ENCODE peak calls at places on chromosomes 13 and 19, in six cellular contexts. P is small intestine; F is GM23248; Y is stomach; Z is PC-3; Q is CD8-positive, alpha-beta T cell. O is an unnamed sample.

GRCh38 chr19:3365447-3366103 is 808 bp upstream of the NFIC start:
- DNase-seq in P (no peak), F (peak), Y (peak), Z (peak), Q (no peak), O (peak)

GRCh38 chr13:77375554-77375953 is 48.7 kb upstream of the MYCBP2 start:
- DNase-seq in P (no peak), F (peak), Y (no peak), Z (no peak), Q (no peak), O (no peak)

GRCh38 chr13:82693607-82694006 is 1188.7 kb downstream of the SLITRK1 start:
- DNase-seq in P (no peak), F (no peak), Y (no peak), Z (no peak), Q (no peak), O (no peak)

GRCh38 chr13:31775686-31776085 is 36.4 kb downstream of the RXFP2 start:
- DNase-seq in P (no peak), F (peak), Y (no peak), Z (no peak), Q (no peak), O (no peak)

GRCh38 chr19:43462383-43462782 is 3.0 kb downstream of the LYPD3 start:
- DNase-seq in P (no peak), F (no peak), Y (no peak), Z (no peak), Q (no peak), O (no peak)

GRCh38 chr13:100044936-100045335 is 44.0 kb upstream of the PCCA start:
- DNase-seq in P (no peak), F (no peak), Y (no peak), Z (no peak), Q (no peak), O (no peak)

GRCh38 chr19:46812898-46813569 is 24.6 kb upstream of the SLC1A5 start:
- DNase-seq in P (no peak), F (no peak), Y (peak), Z (no peak), Q (no peak), O (peak)

GRCh38 chr19:13012690-13013608 is 17.7 kb downstream of the NFIX start:
- DNase-seq in P (peak), F (peak), Y (no peak), Z (peak), Q (peak), O (peak)

GRCh38 chr13:24557121-24557520 is 44.5 kb upstream of the PARP4 start:
- DNase-seq in P (no peak), F (peak), Y (no peak), Z (no peak), Q (no peak), O (no peak)

GRCh38 chr19:38475176-38475575 is 41.7 kb downstream of the RYR1 start:
- DNase-seq in P (no peak), F (no peak), Y (no peak), Z (no peak), Q (no peak), O (no peak)

GRCh38 chr13:21137696-21138095 is 38.7 kb downstream of the SKA3 start:
- DNase-seq in P (no peak), F (peak), Y (no peak), Z (peak), Q (no peak), O (no peak)

GRCh38 chr19:56956503-56957226 is 116.1 kb upstream of the PEG3 start:
- DNase-seq in P (no peak), F (no peak), Y (no peak), Z (no peak), Q (no peak), O (no peak)

GRCh38 chr13:106337096-106337495 is 198.4 kb downstream of the EFNB2 start:
- DNase-seq in P (no peak), F (no peak), Y (no peak), Z (peak), Q (no peak), O (no peak)

GRCh38 chr13:60397693-60398437 is 845 bp downstream of the TDRD3 start:
- DNase-seq in P (peak), F (peak), Y (peak), Z (peak), Q (peak), O (peak)

DNA sequence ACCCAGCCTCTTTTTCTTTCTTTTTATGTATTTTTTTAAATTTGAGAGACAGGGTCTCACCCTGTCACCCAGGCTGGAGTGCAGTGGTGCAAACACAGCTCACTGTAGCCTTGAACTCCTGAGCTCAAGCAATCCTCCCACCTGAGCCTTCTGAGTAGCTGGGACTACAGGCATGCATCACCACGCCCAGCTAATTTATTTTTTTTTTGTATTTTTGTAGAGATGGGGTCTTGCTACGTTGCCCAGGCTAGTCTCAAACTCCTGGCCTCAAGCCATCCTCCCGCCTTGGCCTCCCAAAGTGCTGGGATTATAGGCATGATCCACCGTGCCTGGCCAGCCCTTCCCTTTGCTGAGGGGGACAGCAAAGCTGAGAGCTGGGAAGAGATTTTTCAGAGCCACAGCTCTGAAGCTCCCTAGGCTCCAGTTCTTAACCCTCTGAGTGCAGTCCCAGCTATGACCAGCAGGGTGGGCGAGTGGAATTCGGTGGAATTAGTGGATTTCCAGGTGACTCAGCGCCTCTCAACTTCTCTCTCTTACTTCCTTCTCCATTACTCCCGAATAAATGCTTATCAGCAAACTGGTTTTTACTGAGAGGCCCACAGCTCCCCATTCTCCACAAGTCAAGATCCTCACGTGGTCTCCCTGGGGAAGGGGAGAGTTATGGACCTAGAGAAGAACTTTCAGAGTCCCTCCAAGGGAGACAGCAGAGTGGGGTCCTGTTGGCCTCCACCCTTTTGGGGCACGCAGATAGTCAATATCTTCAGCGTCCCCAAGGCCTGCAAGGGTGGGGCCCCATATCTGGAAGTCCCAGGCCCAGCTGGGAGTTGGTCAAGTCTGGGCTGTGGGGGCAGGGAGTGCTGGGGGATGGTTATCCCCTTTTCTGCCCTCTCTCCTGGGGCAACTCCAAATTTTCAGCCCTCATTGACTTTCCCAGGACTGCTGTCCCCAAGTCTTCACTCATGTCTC is 1.2 kb downstream of the BLVRB start:
- DNase-seq in P (peak), F (peak), Y (peak), Z (peak), Q (peak), O (peak)
- H3K27ac ChIP-seq in P (peak), F (peak), Y (peak), Z (peak), Q (no peak), O (peak)

DNA sequence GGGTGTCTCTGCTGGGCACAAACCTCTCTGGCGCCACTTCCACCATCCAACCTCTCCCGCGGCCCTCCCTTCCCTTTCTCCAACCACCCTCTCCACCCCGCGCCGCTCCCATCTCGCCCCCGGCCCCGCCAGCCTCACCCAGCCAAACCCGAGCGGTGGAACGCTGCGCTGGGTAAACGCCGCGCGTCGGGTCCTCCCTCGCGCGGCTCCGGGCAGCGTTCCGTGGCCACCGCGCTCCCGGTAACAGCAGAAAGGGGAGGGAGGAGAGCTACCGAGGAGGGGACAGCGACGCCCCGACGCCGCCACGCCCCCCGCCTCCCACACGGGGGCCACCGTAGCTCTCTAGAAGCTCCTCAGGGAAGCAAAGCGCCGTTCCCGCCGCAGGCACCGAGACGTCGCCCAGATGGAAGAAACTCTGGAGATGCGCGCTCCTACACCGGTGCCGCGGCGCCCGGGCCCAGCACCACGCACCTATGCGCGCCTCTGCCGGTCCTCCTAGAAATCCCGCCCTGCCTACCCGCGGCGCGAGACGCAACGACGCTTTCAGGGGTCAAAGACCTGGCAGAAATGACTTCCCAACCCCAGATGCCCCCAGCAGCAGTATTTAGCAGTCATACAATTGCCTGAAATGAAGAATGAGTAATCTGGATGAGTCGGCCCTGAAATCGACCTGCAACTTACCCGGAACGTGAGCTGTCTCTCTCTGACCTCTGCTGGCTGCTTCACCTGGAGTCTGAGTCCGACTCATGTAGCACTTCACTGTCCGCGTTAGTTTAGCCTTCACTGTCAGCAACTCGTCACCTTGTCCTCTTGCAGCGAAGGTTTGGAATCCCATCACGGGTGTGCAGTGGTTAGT is at the start of gene RUBCNL:
- DNase-seq in P (peak), F (peak), Y (no peak), Z (peak), Q (no peak), O (peak)
- H3K4me3 ChIP-seq in P (peak), F (peak), Y (peak), Z (peak), Q (peak), O (peak)

DNA sequence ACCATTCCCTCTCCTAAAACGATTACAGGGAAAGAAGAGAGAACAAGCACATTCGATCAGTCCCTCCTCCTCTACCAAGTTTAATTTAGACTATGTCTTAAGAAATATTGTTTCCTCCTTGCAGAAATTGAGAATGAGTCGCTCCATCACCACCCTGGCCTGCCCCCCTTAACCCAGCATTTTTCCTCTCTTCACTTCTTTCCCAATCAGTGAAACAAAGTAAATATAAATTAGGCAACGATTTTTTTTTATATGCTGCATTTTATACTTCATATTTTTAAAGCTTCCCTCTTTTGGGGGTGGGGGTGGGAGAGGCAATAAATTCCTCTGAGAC is 300.0 kb downstream of the SPRY2 start:
- DNase-seq in P (no peak), F (no peak), Y (no peak), Z (no peak), Q (no peak), O (no peak)
- H3K27ac ChIP-seq in P (no peak), F (peak), Y (no peak), Z (peak), Q (no peak), O (no peak)

GRCh38 chr19:40282920-40283319 is 2.2 kb downstream of the AKT2 start:
- DNase-seq in P (no peak), F (peak), Y (no peak), Z (no peak), Q (no peak), O (no peak)
- H3K4me3 ChIP-seq in P (no peak), F (peak), Y (no peak), Z (no peak), Q (no peak), O (no peak)

DNA sequence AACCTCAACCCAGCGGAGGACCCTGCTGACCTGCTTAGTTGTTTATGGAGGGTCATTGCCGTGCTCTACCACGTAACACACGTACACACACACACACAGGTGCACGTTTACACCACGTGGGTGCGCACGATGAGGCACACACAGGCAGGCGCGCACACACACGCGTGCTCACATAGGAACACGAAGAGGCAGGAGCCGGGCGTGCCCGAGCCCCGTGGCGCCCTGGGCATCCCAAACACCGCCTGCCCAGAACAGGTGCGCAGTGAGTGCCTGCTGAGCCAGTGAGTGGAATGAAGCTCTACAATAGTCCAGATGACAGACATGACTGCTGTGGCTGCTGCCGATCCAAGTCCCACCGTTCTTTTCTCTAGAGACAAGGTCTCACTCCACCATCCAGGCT is 11.2 kb upstream of the MADCAM1 start:
- DNase-seq in P (no peak), F (no peak), Y (no peak), Z (no peak), Q (no peak), O (no peak)
- H3K27ac ChIP-seq in P (peak), F (no peak), Y (no peak), Z (no peak), Q (no peak), O (no peak)